ENCODE peak calls at places on chromosomes 12 and 14, in ten cellular contexts. One of them, this sample, is unnamed.

GRCh38 chr12:127583041-127583440 is 683.9 kb upstream of the TMEM132C start:
- DNase-seq in EL: no peak
- DNase-seq in HFF-Myc: no peak
- DNase-seq in CD4-positive, alpha-beta T cell: no peak
- DNase-seq in WTC11: no peak
- DNase-seq in NB4: no peak
- DNase-seq in progenitor cell of endocrine pancreas: no peak
- DNase-seq in NCI-H1694: no peak
- DNase-seq in GM18507: no peak
- DNase-seq in stimulated activated CD4-positive, alpha-beta T cell treated with anti-CD3 and anti-CD28 coated beads, Interleukin-1b, Interleukin-23, amount 100 ng/mL, for 1 hour: no peak
- DNase-seq in this sample: no peak

GRCh38 chr12:6450091-6450868 is 1.6 kb upstream of the TAPBPL start:
- DNase-seq in EL: no peak
- DNase-seq in HFF-Myc: no peak
- DNase-seq in CD4-positive, alpha-beta T cell: no peak
- DNase-seq in WTC11: peak
- DNase-seq in NB4: no peak
- DNase-seq in progenitor cell of endocrine pancreas: no peak
- DNase-seq in NCI-H1694: no peak
- DNase-seq in GM18507: no peak
- DNase-seq in stimulated activated CD4-positive, alpha-beta T cell treated with anti-CD3 and anti-CD28 coated beads, Interleukin-1b, Interleukin-23, amount 100 ng/mL, for 1 hour: no peak
- DNase-seq in this sample: no peak

GRCh38 chr14:67416085-67416484 is 4.1 kb upstream of the PLEK2 start:
- DNase-seq in EL: no peak
- DNase-seq in HFF-Myc: no peak
- DNase-seq in CD4-positive, alpha-beta T cell: no peak
- DNase-seq in WTC11: no peak
- DNase-seq in NB4: no peak
- DNase-seq in progenitor cell of endocrine pancreas: no peak
- DNase-seq in NCI-H1694: no peak
- DNase-seq in GM18507: no peak
- DNase-seq in stimulated activated CD4-positive, alpha-beta T cell treated with anti-CD3 and anti-CD28 coated beads, Interleukin-1b, Interleukin-23, amount 100 ng/mL, for 1 hour: no peak
- DNase-seq in this sample: no peak

GRCh38 chr14:76337619-76338545 is 38.1 kb upstream of the ESRRB start:
- DNase-seq in EL: peak
- DNase-seq in HFF-Myc: no peak
- DNase-seq in CD4-positive, alpha-beta T cell: no peak
- DNase-seq in WTC11: no peak
- DNase-seq in NB4: no peak
- DNase-seq in progenitor cell of endocrine pancreas: no peak
- DNase-seq in NCI-H1694: peak
- DNase-seq in GM18507: no peak
- DNase-seq in stimulated activated CD4-positive, alpha-beta T cell treated with anti-CD3 and anti-CD28 coated beads, Interleukin-1b, Interleukin-23, amount 100 ng/mL, for 1 hour: no peak
- DNase-seq in this sample: no peak

GRCh38 chr12:58917699-58918334 is 2.5 kb downstream of the LRIG3 start:
- DNase-seq in EL: peak
- DNase-seq in HFF-Myc: no peak
- DNase-seq in CD4-positive, alpha-beta T cell: no peak
- DNase-seq in WTC11: no peak
- DNase-seq in NB4: no peak
- DNase-seq in progenitor cell of endocrine pancreas: no peak
- DNase-seq in NCI-H1694: no peak
- DNase-seq in GM18507: no peak
- DNase-seq in stimulated activated CD4-positive, alpha-beta T cell treated with anti-CD3 and anti-CD28 coated beads, Interleukin-1b, Interleukin-23, amount 100 ng/mL, for 1 hour: no peak
- DNase-seq in this sample: no peak

GRCh38 chr14:85421166-85421877 is 108.6 kb upstream of the FLRT2 start:
- DNase-seq in EL: peak
- DNase-seq in HFF-Myc: no peak
- DNase-seq in CD4-positive, alpha-beta T cell: no peak
- DNase-seq in WTC11: no peak
- DNase-seq in NB4: peak
- DNase-seq in progenitor cell of endocrine pancreas: no peak
- DNase-seq in NCI-H1694: no peak
- DNase-seq in GM18507: no peak
- DNase-seq in stimulated activated CD4-positive, alpha-beta T cell treated with anti-CD3 and anti-CD28 coated beads, Interleukin-1b, Interleukin-23, amount 100 ng/mL, for 1 hour: no peak
- DNase-seq in this sample: peak

GRCh38 chr12:49794811-49795653 is 33.2 kb downstream of the NCKAP5L start:
- DNase-seq in EL: no peak
- DNase-seq in HFF-Myc: no peak
- DNase-seq in CD4-positive, alpha-beta T cell: no peak
- DNase-seq in WTC11: no peak
- DNase-seq in NB4: no peak
- DNase-seq in progenitor cell of endocrine pancreas: no peak
- DNase-seq in NCI-H1694: no peak
- DNase-seq in GM18507: no peak
- DNase-seq in stimulated activated CD4-positive, alpha-beta T cell treated with anti-CD3 and anti-CD28 coated beads, Interleukin-1b, Interleukin-23, amount 100 ng/mL, for 1 hour: no peak
- DNase-seq in this sample: no peak

GRCh38 chr12:114744696-114745095 is 60.7 kb upstream of the TBX3 start:
- DNase-seq in EL: peak
- DNase-seq in HFF-Myc: no peak
- DNase-seq in CD4-positive, alpha-beta T cell: no peak
- DNase-seq in WTC11: no peak
- DNase-seq in NB4: no peak
- DNase-seq in progenitor cell of endocrine pancreas: no peak
- DNase-seq in NCI-H1694: no peak
- DNase-seq in GM18507: no peak
- DNase-seq in stimulated activated CD4-positive, alpha-beta T cell treated with anti-CD3 and anti-CD28 coated beads, Interleukin-1b, Interleukin-23, amount 100 ng/mL, for 1 hour: no peak
- DNase-seq in this sample: peak

GRCh38 chr14:101200008-101200649 is 296.6 kb upstream of the RTL1 start:
- DNase-seq in EL: no peak
- DNase-seq in HFF-Myc: no peak
- DNase-seq in CD4-positive, alpha-beta T cell: no peak
- DNase-seq in WTC11: no peak
- DNase-seq in NB4: no peak
- DNase-seq in progenitor cell of endocrine pancreas: no peak
- DNase-seq in NCI-H1694: no peak
- DNase-seq in GM18507: no peak
- DNase-seq in stimulated activated CD4-positive, alpha-beta T cell treated with anti-CD3 and anti-CD28 coated beads, Interleukin-1b, Interleukin-23, amount 100 ng/mL, for 1 hour: no peak
- DNase-seq in this sample: no peak

GRCh38 chr12:7501031-7501585 is 2.5 kb downstream of the CD163 start:
- DNase-seq in EL: peak
- DNase-seq in HFF-Myc: peak
- DNase-seq in CD4-positive, alpha-beta T cell: no peak
- DNase-seq in WTC11: no peak
- DNase-seq in NB4: no peak
- DNase-seq in progenitor cell of endocrine pancreas: no peak
- DNase-seq in NCI-H1694: no peak
- DNase-seq in GM18507: no peak
- DNase-seq in stimulated activated CD4-positive, alpha-beta T cell treated with anti-CD3 and anti-CD28 coated beads, Interleukin-1b, Interleukin-23, amount 100 ng/mL, for 1 hour: no peak
- DNase-seq in this sample: peak

GRCh38 chr14:93970589-93970966 is 5.8 kb downstream of the ASB2 start:
- DNase-seq in EL: peak
- DNase-seq in HFF-Myc: no peak
- DNase-seq in CD4-positive, alpha-beta T cell: peak
- DNase-seq in WTC11: no peak
- DNase-seq in NB4: peak
- DNase-seq in progenitor cell of endocrine pancreas: no peak
- DNase-seq in NCI-H1694: peak
- DNase-seq in GM18507: no peak
- DNase-seq in stimulated activated CD4-positive, alpha-beta T cell treated with anti-CD3 and anti-CD28 coated beads, Interleukin-1b, Interleukin-23, amount 100 ng/mL, for 1 hour: peak
- DNase-seq in this sample: no peak

GRCh38 chr12:20366776-20367409 is 1.4 kb upstream of the PDE3A start:
- DNase-seq in EL: no peak
- DNase-seq in HFF-Myc: no peak
- DNase-seq in CD4-positive, alpha-beta T cell: no peak
- DNase-seq in WTC11: no peak
- DNase-seq in NB4: no peak
- DNase-seq in progenitor cell of endocrine pancreas: no peak
- DNase-seq in NCI-H1694: no peak
- DNase-seq in GM18507: no peak
- DNase-seq in stimulated activated CD4-positive, alpha-beta T cell treated with anti-CD3 and anti-CD28 coated beads, Interleukin-1b, Interleukin-23, amount 100 ng/mL, for 1 hour: no peak
- DNase-seq in this sample: no peak

GRCh38 chr12:58387199-58387598 is 445.8 kb downstream of the ATP23 start:
- DNase-seq in EL: peak
- DNase-seq in HFF-Myc: no peak
- DNase-seq in CD4-positive, alpha-beta T cell: no peak
- DNase-seq in WTC11: no peak
- DNase-seq in NB4: no peak
- DNase-seq in progenitor cell of endocrine pancreas: no peak
- DNase-seq in NCI-H1694: no peak
- DNase-seq in GM18507: no peak
- DNase-seq in stimulated activated CD4-positive, alpha-beta T cell treated with anti-CD3 and anti-CD28 coated beads, Interleukin-1b, Interleukin-23, amount 100 ng/mL, for 1 hour: no peak
- DNase-seq in this sample: no peak